ENCODE peak calls at places on chromosomes 16 and 17, in nine cellular contexts. G, P, H, T, M, U, E, D and X are unnamed samples.

GRCh38 chr17:3049705-3050295 is 13.6 kb downstream of the OR1D5 start:
- DNase-seq in G (no peak), H (no peak), E (no peak), D (peak), T (no peak), M (no peak), U (no peak), P (no peak), X (no peak)

GRCh38 chr17:81160747-81161453 is 4.4 kb upstream of the PVALEF start:
- DNase-seq in H (no peak), P (no peak), M (no peak), U (no peak), G (no peak), E (no peak), T (no peak), D (no peak), X (no peak)

GRCh38 chr16:85998868-85999729 is 100.1 kb downstream of the IRF8 start:
- DNase-seq in G (no peak), P (no peak), H (no peak), E (no peak), T (no peak), U (no peak), M (no peak), D (no peak), X (no peak)

GRCh38 chr16:21568502-21569189 is 30.7 kb upstream of the METTL9 start:
- DNase-seq in P (no peak), E (no peak), T (no peak), G (no peak), U (no peak), D (no peak), M (no peak), H (no peak), X (no peak)

GRCh38 chr17:28570716-28571254 is 539 bp downstream of the PIGS start:
- DNase-seq in P (peak), G (no peak), D (peak), E (peak), U (no peak), H (no peak), T (peak), M (no peak), X (peak)

GRCh38 chr16:23486480-23486879 is 23.8 kb downstream of the GGA2 start:
- DNase-seq in M (no peak), U (no peak), T (no peak), G (no peak), P (no peak), H (no peak), E (no peak), D (no peak), X (no peak)

GRCh38 chr17:10197362-10197720 is 1.1 kb downstream of the GAS7 start:
- DNase-seq in P (no peak), U (no peak), M (no peak), T (no peak), G (no peak), H (no peak), E (no peak), D (no peak), X (no peak)

GRCh38 chr17:78127888-78128615 is 503 bp downstream of the TMC6 start:
- DNase-seq in D (no peak), E (peak), G (no peak), M (no peak), T (no peak), H (no peak), U (no peak), P (no peak), X (no peak)

GRCh38 chr17:67629963-67630320 is 87.8 kb upstream of the NOL11 start:
- DNase-seq in E (no peak), T (no peak), G (no peak), M (no peak), H (peak), D (peak), P (no peak), U (no peak), X (no peak)

GRCh38 chr16:84597518-84598390 is 20.1 kb downstream of the COTL1 start:
- DNase-seq in H (no peak), T (no peak), U (no peak), D (no peak), P (no peak), G (no peak), M (no peak), E (no peak), X (no peak)

GRCh38 chr17:49403514-49404289 is 11.0 kb downstream of the PHB1 start:
- DNase-seq in G (no peak), U (no peak), E (no peak), D (no peak), T (no peak), P (no peak), H (no peak), M (no peak), X (no peak)

GRCh38 chr16:53881371-53881770 is 177.4 kb downstream of the FTO start:
- DNase-seq in M (peak), U (no peak), P (no peak), T (no peak), G (no peak), D (peak), H (peak), E (no peak), X (no peak)